ENCODE peak calls at places on chromosomes 1 and 21, in seven cellular contexts. Y, Z, K, C, N, X and R are unnamed samples.

GRCh38 chr1:102434421-102434820 is 437.7 kb upstream of the OLFM3 start:
- DNase-seq in Y (peak), Z (no peak), K (no peak), C (peak), N (peak), X (peak), R (peak)

GRCh38 chr1:215005078-215005477 is 77.5 kb upstream of the KCNK2 start:
- DNase-seq in Y (no peak), Z (no peak), K (no peak), C (no peak), N (no peak), X (no peak), R (peak)

GRCh38 chr1:28358701-28359100 is 10.8 kb upstream of the PHACTR4 start:
- DNase-seq in Y (no peak), Z (no peak), K (no peak), C (no peak), N (no peak), X (no peak), R (no peak)

GRCh38 chr1:2528966-2529750 is 905 bp downstream of the HES5 start:
- DNase-seq in Y (peak), Z (no peak), K (no peak), C (peak), N (peak), X (no peak), R (peak)

GRCh38 chr1:8415526-8416278 is 97.8 kb downstream of the SLC45A1 start:
- DNase-seq in Y (no peak), Z (no peak), K (no peak), C (no peak), N (no peak), X (no peak), R (no peak)

GRCh38 chr1:159468321-159468720 is 28.8 kb downstream of the OR10J1 start:
- DNase-seq in Y (no peak), Z (no peak), K (no peak), C (no peak), N (no peak), X (no peak), R (no peak)

GRCh38 chr1:86499987-86500593 is 31.4 kb downstream of the CLCA1 start:
- DNase-seq in Y (no peak), Z (no peak), K (no peak), C (peak), N (no peak), X (peak), R (peak)

GRCh38 chr1:1306070-1306660 is 1.6 kb downstream of the ACAP3 start:
- DNase-seq in Y (no peak), Z (no peak), K (no peak), C (peak), N (no peak), X (peak), R (peak)

GRCh38 chr1:41638086-41639024 is 153.9 kb upstream of the EDN2 start:
- DNase-seq in Y (no peak), Z (no peak), K (no peak), C (no peak), N (no peak), X (no peak), R (no peak)

GRCh38 chr1:79391896-79392295 is 385.4 kb upstream of the ADGRL4 start:
- DNase-seq in Y (no peak), Z (no peak), K (no peak), C (no peak), N (no peak), X (peak), R (no peak)

GRCh38 chr21:33121715-33122475 is 52.0 kb downstream of the OLIG1 start:
- DNase-seq in Y (peak), Z (no peak), K (no peak), C (peak), N (no peak), X (no peak), R (peak)

GRCh38 chr1:108691128-108691885 is 803 bp upstream of the PRPF38B start:
- DNase-seq in Y (no peak), Z (no peak), K (no peak), C (peak), N (no peak), X (no peak), R (no peak)

GRCh38 chr1:29698033-29698432 is 461.7 kb downstream of the PTPRU start:
- DNase-seq in Y (peak), Z (peak), K (no peak), C (peak), N (peak), X (peak), R (peak)

GRCh38 chr1:61084560-61084991 is 2.2 kb downstream of the NFIA start:
- DNase-seq in Y (no peak), Z (no peak), K (no peak), C (no peak), N (no peak), X (no peak), R (no peak)

GRCh38 chr1:38246955-38247952 is 200.7 kb upstream of the POU3F1 start:
- DNase-seq in Y (no peak), Z (no peak), K (no peak), C (no peak), N (no peak), X (peak), R (no peak)

GRCh38 chr1:205582471-205583291 is 49.1 kb downstream of the ELK4 start:
- DNase-seq in Y (peak), Z (no peak), K (no peak), C (no peak), N (no peak), X (no peak), R (peak)

GRCh38 chr1:43293896-43294760 is 6.7 kb upstream of the TIE1 start:
- DNase-seq in Y (no peak), Z (no peak), K (no peak), C (no peak), N (no peak), X (no peak), R (no peak)

GRCh38 chr1:170351368-170351946 is 180.5 kb upstream of the GORAB start:
- DNase-seq in Y (no peak), Z (no peak), K (no peak), C (no peak), N (no peak), X (no peak), R (no peak)

GRCh38 chr1:12057382-12057781 is 5.7 kb upstream of the TNFRSF8 start:
- DNase-seq in Y (no peak), Z (no peak), K (no peak), C (no peak), N (no peak), X (no peak), R (no peak)

GRCh38 chr1:112722601-112723510 is 7.7 kb upstream of the PPM1J start:
- DNase-seq in Y (peak), Z (no peak), K (no peak), C (no peak), N (peak), X (no peak), R (no peak)

GRCh38 chr1:26335774-26336476 is 18.0 kb downstream of the CRYBG2 start:
- DNase-seq in Y (peak), Z (no peak), K (no peak), C (peak), N (no peak), X (no peak), R (no peak)

GRCh38 chr1:181488884-181489283 is 5.6 kb downstream of the CACNA1E start:
- DNase-seq in Y (no peak), Z (no peak), K (no peak), C (no peak), N (no peak), X (no peak), R (no peak)

GRCh38 chr1:178168535-178168934 is 74.6 kb downstream of the RASAL2 start:
- DNase-seq in Y (no peak), Z (no peak), K (no peak), C (no peak), N (no peak), X (no peak), R (no peak)

GRCh38 chr1:206926286-206926685 is 4.5 kb upstream of the FCMR start:
- DNase-seq in Y (no peak), Z (no peak), K (no peak), C (no peak), N (no peak), X (no peak), R (no peak)

GRCh38 chr1:7292714-7293419 is 478.2 kb upstream of the VAMP3 start:
- DNase-seq in Y (no peak), Z (no peak), K (no peak), C (no peak), N (peak), X (no peak), R (no peak)

GRCh38 chr1:20727746-20728316 is 4.7 kb downstream of the SH2D5 start:
- DNase-seq in Y (peak), Z (no peak), K (no peak), C (no peak), N (peak), X (no peak), R (peak)

GRCh38 chr1:150162862-150163706 is 13.4 kb downstream of the PLEKHO1 start:
- DNase-seq in Y (peak), Z (no peak), K (peak), C (peak), N (peak), X (peak), R (peak)

GRCh38 chr1:87201768-87202167 is 126.9 kb upstream of the LMO4 start:
- DNase-seq in Y (peak), Z (no peak), K (no peak), C (no peak), N (no peak), X (no peak), R (no peak)

GRCh38 chr21:45818276-45818903 is 163.2 kb upstream of the COL6A1 start:
- DNase-seq in Y (no peak), Z (peak), K (no peak), C (peak), N (no peak), X (no peak), R (no peak)
- TF ChIP-seq MAX in Y (no peak), Z (peak), K (no peak), C (peak), N (no peak), X (no peak), R (no peak)

GRCh38 chr1:113950908-113951307 is 21.8 kb downstream of the HIPK1 start:
- DNase-seq in Y (no peak), Z (no peak), K (no peak), C (no peak), N (no peak), X (no peak), R (no peak)

GRCh38 chr1:113946668-113947387 is 17.7 kb downstream of the HIPK1 start:
- DNase-seq in Y (no peak), Z (no peak), K (no peak), C (peak), N (no peak), X (peak), R (no peak)

GRCh38 chr1:113947388-113948107 is 18.4 kb downstream of the HIPK1 start:
- DNase-seq in Y (no peak), Z (no peak), K (no peak), C (no peak), N (no peak), X (no peak), R (no peak)

GRCh38 chr1:113951719-113952118 is 22.6 kb downstream of the HIPK1 start:
- DNase-seq in Y (no peak), Z (no peak), K (no peak), C (no peak), N (no peak), X (no peak), R (no peak)

GRCh38 chr1:113949007-113949406 is 19.9 kb downstream of the HIPK1 start:
- DNase-seq in Y (no peak), Z (no peak), K (no peak), C (peak), N (no peak), X (no peak), R (peak)
- TF ChIP-seq USF2 in Y (no peak), Z (no peak), K (no peak), C (no peak), N (no peak), X (no peak), R (no peak)

GRCh38 chr1:152111515-152111968 is 3.7 kb downstream of the TCHH start:
- DNase-seq in Y (peak), Z (no peak), K (no peak), C (no peak), N (peak), X (no peak), R (no peak)

GRCh38 chr1:152112885-152113432 is 2.3 kb downstream of the TCHH start:
- DNase-seq in Y (no peak), Z (no peak), K (no peak), C (no peak), N (no peak), X (no peak), R (no peak)

GRCh38 chr1:152110365-152110859 is 4.8 kb downstream of the TCHH start:
- DNase-seq in Y (peak), Z (peak), K (no peak), C (no peak), N (peak), X (no peak), R (no peak)

GRCh38 chr1:152110860-152111514 is 4.3 kb downstream of the TCHH start:
- DNase-seq in Y (peak), Z (peak), K (no peak), C (no peak), N (peak), X (no peak), R (no peak)

GRCh38 chr1:152112101-152112884 is 3.0 kb downstream of the TCHH start:
- DNase-seq in Y (peak), Z (no peak), K (no peak), C (no peak), N (peak), X (no peak), R (no peak)
- TF ChIP-seq MAX in Y (peak), Z (no peak), K (no peak), C (no peak), N (no peak), X (no peak), R (no peak)

GRCh38 chr1:147768582-147768981 is 8.2 kb upstream of the GJA5 start:
- DNase-seq in Y (no peak), Z (no peak), K (no peak), C (no peak), N (no peak), X (no peak), R (no peak)
- TF ChIP-seq USF2 in Y (no peak), Z (no peak), K (no peak), C (no peak), N (no peak), X (no peak), R (no peak)

DNA sequence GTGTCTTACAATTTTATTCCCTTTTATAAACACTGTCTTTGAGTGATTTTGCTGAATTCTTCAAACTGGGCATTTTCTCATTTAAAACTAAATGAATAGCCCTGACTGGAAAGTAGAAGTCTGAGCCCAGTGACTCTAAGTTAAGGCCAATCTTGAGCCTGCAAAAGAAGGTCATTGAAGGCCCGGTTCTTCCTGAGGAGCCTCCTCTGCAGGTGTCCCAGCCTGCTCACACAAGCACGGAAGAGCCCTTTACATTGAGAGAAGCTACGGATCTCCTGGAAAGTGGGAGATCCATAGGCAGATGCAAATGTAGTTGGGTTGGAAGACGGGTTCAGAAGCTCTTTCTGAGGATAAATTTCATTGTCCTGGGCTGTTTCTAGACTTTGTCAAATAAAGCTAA is 3.9 kb downstream of the ZNF678 start:
- DNase-seq in Y (no peak), Z (no peak), K (no peak), C (no peak), N (no peak), X (no peak), R (no peak)
- TF ChIP-seq MAX in Y (no peak), Z (no peak), K (no peak), C (no peak), N (no peak), X (no peak), R (no peak)